ENCODE peak calls at places on chromosomes 5 and 9, in ten cellular contexts. R is foreskin fibroblast; J is tibial artery; W is A549; I is activated CD4-positive, alpha-beta T cell treated with anti-CD3 and anti-CD28 coated beads for 36 hours; M is Daoy; T is RPMI8226; K is neural progenitor cell; Y is amniotic epithelial cell; Z is iris pigment epithelial cell. C is an unnamed sample.

GRCh38 chr5:149546974-149547373 is 4.3 kb downstream of the CSNK1A1 start:
- DNase-seq in R (no peak), J (no peak), W (no peak), I (no peak), M (no peak), T (no peak), K (no peak), Y (peak), Z (no peak), C (no peak)

GRCh38 chr5:167447466-167447865 is 844.0 kb upstream of the WWC1 start:
- DNase-seq in R (no peak), J (no peak), W (no peak), I (no peak), M (no peak), T (no peak), K (peak), Y (no peak), Z (no peak), C (no peak)

GRCh38 chr5:154863291-154864080 is 5.1 kb downstream of the CNOT8 start:
- DNase-seq in R (no peak), J (no peak), W (no peak), I (no peak), M (no peak), T (no peak), K (no peak), Y (no peak), Z (no peak), C (no peak)

GRCh38 chr9:93908591-93909241 is 46.4 kb downstream of the BARX1 start:
- DNase-seq in R (no peak), J (no peak), W (no peak), I (peak), M (no peak), T (peak), K (no peak), Y (no peak), Z (no peak), C (no peak)

GRCh38 chr5:78888580-78889187 is 96.4 kb downstream of the ARSB start:
- DNase-seq in R (no peak), J (no peak), W (no peak), I (no peak), M (peak), T (peak), K (no peak), Y (no peak), Z (no peak), C (no peak)

GRCh38 chr9:122453677-122454135 is 24.0 kb downstream of the OR1J1 start:
- DNase-seq in R (peak), J (no peak), W (no peak), I (no peak), M (no peak), T (no peak), K (no peak), Y (no peak), Z (no peak), C (no peak)

GRCh38 chr5:113606298-113607134 is 93.0 kb downstream of the YTHDC2 start:
- DNase-seq in R (peak), J (no peak), W (peak), I (peak), M (peak), T (peak), K (peak), Y (peak), Z (peak), C (peak)

GRCh38 chr5:22316291-22316690 is 536.9 kb downstream of the CDH12 start:
- DNase-seq in R (no peak), J (no peak), W (no peak), I (no peak), M (no peak), T (no peak), K (no peak), Y (no peak), Z (no peak), C (no peak)

C was measured in fibroblast of pulmonary artery.